ENCODE peak calls at places on chromosome 21, in six cellular contexts. O is GM12878, U is HEK293T, D is IMR-90, I is K562, M is HepG2. E is an unnamed sample.

GRCh38 chr21:29851611-29852010 is 88.2 kb downstream of the GRIK1 start:
- DNase-seq in O (no peak), U (no peak), I (no peak), M (no peak), D (no peak), E (no peak)

GRCh38 chr21:29256125-29256895 is 42.4 kb upstream of the BACH1 start:
- DNase-seq in O (no peak), U (no peak), M (no peak), D (no peak), I (no peak), E (no peak)

GRCh38 chr21:15031790-15032357 is 32.9 kb downstream of the NRIP1 start:
- DNase-seq in D (peak), M (no peak), U (no peak), O (no peak), I (no peak), E (no peak)

GRCh38 chr21:14866859-14867560 is 197.8 kb downstream of the NRIP1 start:
- DNase-seq in I (no peak), D (no peak), M (no peak), O (no peak), U (no peak), E (no peak)

GRCh38 chr21:27953328-27954045 is 986.6 kb upstream of the ADAMTS5 start:
- DNase-seq in D (no peak), U (no peak), M (no peak), I (no peak), O (no peak), E (no peak)

GRCh38 chr21:37452222-37452621 is 85.6 kb downstream of the DYRK1A start:
- DNase-seq in M (no peak), U (no peak), I (no peak), O (no peak), D (peak), E (no peak)

GRCh38 chr21:23574932-23575331 is 2032.3 kb downstream of the MRPL39 start:
- DNase-seq in U (no peak), I (peak), D (no peak), O (no peak), M (no peak), E (no peak)

GRCh38 chr21:37348664-37349063 is 17.9 kb upstream of the DYRK1A start:
- DNase-seq in O (no peak), D (no peak), M (no peak), U (no peak), I (peak), E (peak)

GRCh38 chr21:31611445-31611844 is 48.0 kb upstream of the SOD1 start:
- DNase-seq in D (no peak), O (no peak), I (no peak), U (no peak), M (no peak), E (no peak)

DNA sequence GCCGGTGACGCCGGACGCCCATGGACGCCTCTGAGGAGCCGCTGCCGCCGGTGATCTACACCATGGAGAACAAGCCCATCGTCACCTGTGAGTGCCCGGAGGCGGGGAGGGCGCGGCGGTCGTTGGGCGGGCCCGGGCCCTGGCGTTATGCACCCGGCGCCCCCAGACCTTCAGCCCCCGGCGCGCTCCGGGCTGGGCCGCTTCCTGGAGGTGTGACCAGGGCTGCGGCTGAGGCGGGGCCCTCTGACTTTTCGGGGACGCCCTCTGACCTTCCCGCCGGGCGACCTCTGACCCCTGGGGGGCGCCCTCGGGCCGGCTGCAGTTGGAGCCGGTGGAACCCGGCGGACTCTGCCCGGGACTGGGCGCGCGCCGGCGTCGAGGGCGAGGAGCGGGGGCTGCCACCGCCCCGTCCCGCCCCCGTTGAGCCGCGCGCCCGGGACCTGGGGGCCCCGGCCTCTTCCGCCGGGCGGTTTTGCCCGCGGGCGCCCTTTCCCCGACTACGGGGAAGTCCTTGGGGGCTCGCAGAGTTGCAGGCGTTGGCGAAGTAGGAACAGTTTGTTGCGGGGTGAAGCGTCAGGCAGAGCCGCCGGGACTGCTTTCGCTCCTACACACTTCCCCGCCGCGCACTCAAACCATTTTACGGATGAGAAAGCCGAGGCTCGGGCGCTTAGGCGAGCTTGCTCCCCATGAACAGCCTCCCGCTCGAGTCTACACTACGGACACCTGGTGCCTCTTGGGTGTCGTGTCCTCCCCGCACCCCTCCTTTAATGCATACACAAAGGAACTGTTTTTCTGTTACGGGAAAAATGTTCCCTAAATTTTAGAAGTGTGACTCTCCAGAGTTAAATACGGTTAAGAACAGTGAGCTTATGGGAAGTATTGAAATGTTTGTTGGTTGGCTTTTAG is 618 bp downstream of the TRAPPC10 start:
- DNase-seq in I (peak), D (peak), U (peak), O (peak), M (peak), E (peak)
- TF ChIP-seq BHLHE40 in I (no peak), D (no peak), U (no peak), O (peak), M (no peak), E (no peak)

DNA sequence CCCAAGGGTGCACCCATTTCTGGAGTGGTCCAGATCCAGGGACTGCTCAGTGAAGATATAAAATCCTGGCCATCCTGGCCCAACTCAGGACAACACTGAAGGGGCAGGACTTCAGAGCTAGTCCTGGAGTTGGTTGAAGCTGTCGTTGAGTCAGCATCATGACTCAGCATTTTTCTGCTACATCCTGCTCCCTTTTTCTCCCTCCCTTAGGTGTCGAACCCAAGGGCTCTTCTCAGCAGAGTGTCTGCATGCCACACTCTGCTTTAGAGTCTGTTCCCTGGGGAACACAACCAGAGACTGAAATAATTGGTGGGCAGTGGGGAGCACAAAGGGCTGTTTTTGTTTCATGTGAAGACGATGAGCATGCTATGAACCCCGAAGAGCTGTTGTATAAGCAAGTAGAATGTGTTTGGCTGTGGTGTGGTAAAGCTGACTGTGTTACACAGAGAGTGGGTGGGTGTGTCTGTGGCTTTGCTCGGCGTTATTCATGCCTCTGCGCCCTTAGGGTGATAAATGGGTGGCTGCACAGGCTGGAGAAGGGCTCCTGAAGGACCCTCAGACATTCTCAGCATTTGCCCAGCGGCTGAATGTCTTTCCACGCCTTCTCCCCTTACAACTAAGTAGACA is 167.2 kb downstream of the CYYR1 start:
- DNase-seq in I (peak), U (peak), O (no peak), M (no peak), D (peak), E (peak)
- TF ChIP-seq BHLHE40 in I (no peak), U (no peak), O (no peak), M (no peak), D (no peak), E (no peak)

DNA sequence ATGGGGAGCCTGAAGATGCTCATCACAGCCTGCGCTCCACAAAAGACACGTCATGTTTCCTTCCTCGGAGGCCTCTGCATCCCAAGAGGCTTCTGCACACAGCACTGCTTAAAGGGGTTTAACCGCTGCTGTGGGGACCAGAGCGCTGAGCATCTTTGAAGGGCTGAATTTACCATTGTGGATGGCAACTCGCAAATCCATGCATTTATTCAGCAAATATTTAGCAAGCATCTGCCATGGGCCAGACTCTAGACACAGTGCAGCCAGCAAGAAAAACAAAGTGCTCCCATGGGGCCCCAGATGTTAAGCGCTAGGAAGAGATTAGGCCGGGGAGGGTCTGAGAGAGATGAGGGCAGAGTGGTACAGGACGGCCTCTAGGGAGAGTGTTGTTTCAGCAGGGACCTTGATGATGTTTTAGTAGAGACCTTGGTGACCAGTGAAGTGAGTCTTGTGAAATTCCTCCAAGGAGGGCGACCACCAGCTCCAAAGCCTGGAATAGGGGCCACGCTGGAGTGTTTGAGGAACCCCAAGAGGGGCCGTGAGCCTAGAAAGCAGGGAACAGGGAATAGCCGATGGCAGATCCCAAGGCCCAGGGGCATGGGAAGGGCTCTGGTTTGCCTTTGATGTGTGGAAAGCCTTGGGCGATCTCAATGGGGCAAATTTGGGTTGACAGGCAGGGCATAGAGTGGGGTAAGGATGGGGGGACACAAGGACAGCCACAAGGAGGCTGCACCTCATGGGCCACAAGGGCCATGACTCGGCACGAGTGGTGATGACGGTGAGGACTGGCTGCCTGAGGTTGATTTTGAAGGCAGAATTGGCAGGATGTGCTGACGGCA is 1.7 kb upstream of the TMPRSS3 start:
- DNase-seq in O (no peak), I (peak), D (no peak), M (no peak), U (no peak), E (no peak)
- TF ChIP-seq BHLHE40 in O (no peak), I (no peak), D (no peak), M (no peak), U (no peak), E (no peak)

DNA sequence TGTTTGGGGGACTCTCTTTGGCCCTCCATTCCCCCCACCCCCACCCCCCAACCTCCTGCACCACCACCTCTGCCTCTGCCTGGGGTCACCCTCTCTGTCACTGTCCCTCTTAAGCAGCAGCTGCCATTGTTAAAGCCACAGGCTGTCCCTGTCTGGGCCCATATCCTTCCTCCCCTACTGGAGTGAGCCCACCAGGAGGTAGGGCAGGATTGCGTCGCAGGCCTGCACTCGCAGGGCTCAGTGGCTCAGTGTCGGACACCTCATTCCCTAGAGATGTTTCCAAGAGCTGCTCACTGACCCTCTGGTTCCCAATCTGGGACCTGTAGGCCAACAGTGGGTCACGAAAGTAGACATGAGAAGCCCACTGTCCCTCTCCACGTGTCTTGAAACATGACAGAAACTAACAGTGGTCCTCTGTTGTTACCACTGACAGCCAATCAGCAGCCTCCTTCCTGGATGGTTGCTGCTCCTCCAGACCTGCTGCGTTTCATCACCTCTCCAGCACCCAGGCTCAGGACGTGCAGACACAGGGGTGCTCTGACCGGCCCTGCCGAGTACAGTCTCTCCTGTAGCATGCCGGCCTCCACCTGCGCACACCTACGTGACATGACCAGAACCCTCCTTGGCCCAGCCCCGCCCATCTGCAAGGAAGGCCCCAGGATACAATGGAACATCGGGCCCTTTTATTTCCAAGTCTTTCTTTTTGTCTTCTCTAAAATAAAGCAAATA is 7.7 kb downstream of the PRDM15 start:
- DNase-seq in D (no peak), O (no peak), U (no peak), I (no peak), M (no peak), E (no peak)
- TF ChIP-seq BHLHE40 in D (no peak), O (no peak), U (no peak), I (no peak), M (no peak), E (no peak)

E was measured in A549.